ENCODE peak calls at places on chromosomes 11 and 22, in eight cellular contexts. One of them, this sample, is unnamed.
A peak's percentile ranks its signal among the peaks of the same experiment; 100 is the strongest.

GRCh38 chr11:45857834-45858492 is 10.7 kb downstream of the CRY2 start:
- DNase-seq in HEK293T: no peak
- DNase-seq in glutamatergic neuron: no peak
- DNase-seq in substantia nigra: peak; percentile 39
- DNase-seq in NCI-H2081: no peak
- DNase-seq in DMS153: peak; percentile 13
- DNase-seq in progenitor cell of endocrine pancreas: no peak
- DNase-seq in effector memory CD8-positive, alpha-beta T cell: no peak
- DNase-seq in this sample: no peak

GRCh38 chr11:84091212-84091986 is 805.2 kb upstream of the CCDC90B start:
- DNase-seq in HEK293T: peak; percentile 6
- DNase-seq in glutamatergic neuron: no peak
- DNase-seq in substantia nigra: no peak
- DNase-seq in NCI-H2081: no peak
- DNase-seq in DMS153: no peak
- DNase-seq in progenitor cell of endocrine pancreas: no peak
- DNase-seq in effector memory CD8-positive, alpha-beta T cell: no peak
- DNase-seq in this sample: no peak

GRCh38 chr11:44747339-44747738 is 20.6 kb downstream of the TSPAN18 start:
- DNase-seq in HEK293T: no peak
- DNase-seq in glutamatergic neuron: no peak
- DNase-seq in substantia nigra: no peak
- DNase-seq in NCI-H2081: no peak
- DNase-seq in DMS153: no peak
- DNase-seq in progenitor cell of endocrine pancreas: no peak
- DNase-seq in effector memory CD8-positive, alpha-beta T cell: no peak
- DNase-seq in this sample: no peak

GRCh38 chr22:33781396-33781795 is 138.9 kb downstream of the LARGE1 start:
- DNase-seq in HEK293T: no peak
- DNase-seq in glutamatergic neuron: no peak
- DNase-seq in substantia nigra: no peak
- DNase-seq in NCI-H2081: no peak
- DNase-seq in DMS153: no peak
- DNase-seq in progenitor cell of endocrine pancreas: no peak
- DNase-seq in effector memory CD8-positive, alpha-beta T cell: no peak
- DNase-seq in this sample: no peak

GRCh38 chr11:103749158-103749557 is 287.3 kb upstream of the DDI1 start:
- DNase-seq in HEK293T: no peak
- DNase-seq in glutamatergic neuron: no peak
- DNase-seq in substantia nigra: no peak
- DNase-seq in NCI-H2081: no peak
- DNase-seq in DMS153: no peak
- DNase-seq in progenitor cell of endocrine pancreas: no peak
- DNase-seq in effector memory CD8-positive, alpha-beta T cell: no peak
- DNase-seq in this sample: no peak

GRCh38 chr11:129377739-129378138 is 2.1 kb downstream of the BARX2 start:
- DNase-seq in HEK293T: no peak
- DNase-seq in glutamatergic neuron: no peak
- DNase-seq in substantia nigra: no peak
- DNase-seq in NCI-H2081: no peak
- DNase-seq in DMS153: no peak
- DNase-seq in progenitor cell of endocrine pancreas: no peak
- DNase-seq in effector memory CD8-positive, alpha-beta T cell: no peak
- DNase-seq in this sample: peak; percentile 19

GRCh38 chr22:46619830-46620501 is at the start of gene GRAMD4:
- DNase-seq in HEK293T: no peak
- DNase-seq in glutamatergic neuron: peak; percentile 63
- DNase-seq in substantia nigra: peak; percentile 79
- DNase-seq in NCI-H2081: no peak
- DNase-seq in DMS153: no peak
- DNase-seq in progenitor cell of endocrine pancreas: no peak
- DNase-seq in effector memory CD8-positive, alpha-beta T cell: no peak
- DNase-seq in this sample: no peak

GRCh38 chr11:83724704-83725114 is 438.5 kb upstream of the CCDC90B start:
- DNase-seq in HEK293T: no peak
- DNase-seq in glutamatergic neuron: no peak
- DNase-seq in substantia nigra: no peak
- DNase-seq in NCI-H2081: no peak
- DNase-seq in DMS153: no peak
- DNase-seq in progenitor cell of endocrine pancreas: no peak
- DNase-seq in effector memory CD8-positive, alpha-beta T cell: no peak
- DNase-seq in this sample: no peak

GRCh38 chr11:41461057-41461681 is 1.7 kb upstream of the LRRC4C start:
- DNase-seq in HEK293T: no peak
- DNase-seq in glutamatergic neuron: no peak
- DNase-seq in substantia nigra: no peak
- DNase-seq in NCI-H2081: peak; percentile 28
- DNase-seq in DMS153: no peak
- DNase-seq in progenitor cell of endocrine pancreas: no peak
- DNase-seq in effector memory CD8-positive, alpha-beta T cell: no peak
- DNase-seq in this sample: no peak

GRCh38 chr11:90593099-90593498 is 370.2 kb upstream of the CHORDC1 start:
- DNase-seq in HEK293T: no peak
- DNase-seq in glutamatergic neuron: no peak
- DNase-seq in substantia nigra: no peak
- DNase-seq in NCI-H2081: no peak
- DNase-seq in DMS153: no peak
- DNase-seq in progenitor cell of endocrine pancreas: no peak
- DNase-seq in effector memory CD8-positive, alpha-beta T cell: no peak
- DNase-seq in this sample: no peak

GRCh38 chr11:66568124-66568916 is at the start of gene CTSF:
- DNase-seq in HEK293T: peak; percentile 74
- DNase-seq in glutamatergic neuron: peak; percentile 84
- DNase-seq in substantia nigra: peak; percentile 87
- DNase-seq in NCI-H2081: peak; percentile 55
- DNase-seq in DMS153: peak; percentile 65
- DNase-seq in progenitor cell of endocrine pancreas: no peak
- DNase-seq in effector memory CD8-positive, alpha-beta T cell: peak; percentile 38
- DNase-seq in this sample: peak; percentile 85

This sample was measured in mucosa of descending colon.